ENCODE peak calls at places on chromosomes 2 and 18, in nine cellular contexts. One of them, this sample, is unnamed.

GRCh38 chr2:54422072-54422581 is 34.0 kb upstream of the SPTBN1 start:
- DNase-seq in body of pancreas: no peak
- DNase-seq in fibroblast of the aortic adventitia: no peak
- DNase-seq in foreskin fibroblast: no peak
- DNase-seq in neural crest cell: no peak
- DNase-seq in upper lobe of right lung: no peak
- DNase-seq in B cell: no peak
- DNase-seq in keratinocyte: no peak
- DNase-seq in AG10803: no peak
- DNase-seq in this sample: no peak

GRCh38 chr2:71831208-71831577 is 316.5 kb downstream of the CYP26B1 start:
- DNase-seq in upper lobe of right lung: no peak
- DNase-seq in fibroblast of the aortic adventitia: peak; percentile 90
- DNase-seq in B cell: no peak
- DNase-seq in keratinocyte: no peak
- DNase-seq in body of pancreas: peak; percentile 41
- DNase-seq in neural crest cell: no peak
- DNase-seq in AG10803: peak; percentile 95
- DNase-seq in foreskin fibroblast: peak; percentile 81
- DNase-seq in this sample: no peak

GRCh38 chr2:20231632-20232031 is 6.7 kb upstream of the SDC1 start:
- DNase-seq in fibroblast of the aortic adventitia: peak; percentile 47
- DNase-seq in foreskin fibroblast: no peak
- DNase-seq in AG10803: peak; percentile 8
- DNase-seq in neural crest cell: no peak
- DNase-seq in upper lobe of right lung: peak; percentile 77
- DNase-seq in B cell: peak; percentile 29
- DNase-seq in keratinocyte: peak; percentile 100
- DNase-seq in body of pancreas: peak; percentile 56
- DNase-seq in this sample: no peak

GRCh38 chr2:58973831-58974281 is 732.7 kb upstream of the FANCL start:
- DNase-seq in fibroblast of the aortic adventitia: no peak
- DNase-seq in B cell: no peak
- DNase-seq in keratinocyte: no peak
- DNase-seq in AG10803: no peak
- DNase-seq in body of pancreas: no peak
- DNase-seq in upper lobe of right lung: no peak
- DNase-seq in foreskin fibroblast: no peak
- DNase-seq in neural crest cell: no peak
- DNase-seq in this sample: no peak

GRCh38 chr2:20185176-20186022 is 39.5 kb downstream of the SDC1 start:
- DNase-seq in fibroblast of the aortic adventitia: no peak
- DNase-seq in keratinocyte: no peak
- DNase-seq in AG10803: no peak
- DNase-seq in neural crest cell: no peak
- DNase-seq in B cell: no peak
- DNase-seq in body of pancreas: no peak
- DNase-seq in foreskin fibroblast: no peak
- DNase-seq in upper lobe of right lung: peak; percentile 80
- DNase-seq in this sample: no peak

GRCh38 chr18:62881509-62882016 is 166.2 kb downstream of the PHLPP1 start:
- DNase-seq in B cell: no peak
- DNase-seq in AG10803: peak; percentile 95
- DNase-seq in fibroblast of the aortic adventitia: peak; percentile 97
- DNase-seq in neural crest cell: no peak
- DNase-seq in keratinocyte: no peak
- DNase-seq in upper lobe of right lung: no peak
- DNase-seq in body of pancreas: no peak
- DNase-seq in foreskin fibroblast: peak; percentile 95
- DNase-seq in this sample: no peak

GRCh38 chr2:45008296-45009129 is 739 bp downstream of the SIX2 start:
- DNase-seq in fibroblast of the aortic adventitia: no peak
- DNase-seq in neural crest cell: no peak
- DNase-seq in B cell: no peak
- DNase-seq in foreskin fibroblast: no peak
- DNase-seq in upper lobe of right lung: peak; percentile 73
- DNase-seq in keratinocyte: no peak
- DNase-seq in AG10803: peak; percentile 16
- DNase-seq in body of pancreas: peak; percentile 55
- DNase-seq in this sample: peak; percentile 29

GRCh38 chr2:80053522-80054338 is 250.8 kb downstream of the LRRTM1 start:
- DNase-seq in foreskin fibroblast: no peak
- DNase-seq in B cell: no peak
- DNase-seq in upper lobe of right lung: no peak
- DNase-seq in fibroblast of the aortic adventitia: no peak
- DNase-seq in body of pancreas: no peak
- DNase-seq in AG10803: no peak
- DNase-seq in neural crest cell: no peak
- DNase-seq in keratinocyte: no peak
- DNase-seq in this sample: no peak

GRCh38 chr2:9552491-9553178 is 3.0 kb downstream of the ADAM17 start:
- DNase-seq in fibroblast of the aortic adventitia: peak; percentile 91
- DNase-seq in body of pancreas: no peak
- DNase-seq in foreskin fibroblast: peak; percentile 49
- DNase-seq in AG10803: peak; percentile 85
- DNase-seq in upper lobe of right lung: no peak
- DNase-seq in B cell: no peak
- DNase-seq in keratinocyte: peak; percentile 40
- DNase-seq in neural crest cell: no peak
- DNase-seq in this sample: no peak

GRCh38 chr2:188974184-188974583 is at the start of gene COL3A1:
- DNase-seq in B cell: no peak
- DNase-seq in upper lobe of right lung: no peak
- DNase-seq in body of pancreas: no peak
- DNase-seq in foreskin fibroblast: peak; percentile 65
- DNase-seq in neural crest cell: no peak
- DNase-seq in AG10803: peak; percentile 81
- DNase-seq in fibroblast of the aortic adventitia: peak; percentile 96
- DNase-seq in keratinocyte: no peak
- DNase-seq in this sample: no peak

GRCh38 chr2:109352898-109353689 is 224.1 kb downstream of the SH3RF3 start:
- DNase-seq in foreskin fibroblast: no peak
- DNase-seq in keratinocyte: no peak
- DNase-seq in upper lobe of right lung: peak; percentile 54
- DNase-seq in neural crest cell: no peak
- DNase-seq in fibroblast of the aortic adventitia: no peak
- DNase-seq in body of pancreas: no peak
- DNase-seq in B cell: peak; percentile 25
- DNase-seq in AG10803: no peak
- DNase-seq in this sample: no peak

GRCh38 chr18:11393486-11393885 is 215.9 kb upstream of the SLC35G4 start:
- DNase-seq in foreskin fibroblast: no peak
- DNase-seq in body of pancreas: no peak
- DNase-seq in fibroblast of the aortic adventitia: peak; percentile 50
- DNase-seq in AG10803: no peak
- DNase-seq in neural crest cell: no peak
- DNase-seq in keratinocyte: no peak
- DNase-seq in B cell: no peak
- DNase-seq in upper lobe of right lung: no peak
- DNase-seq in this sample: no peak

GRCh38 chr18:48946329-48946835 is 4.4 kb downstream of the SMAD7 start:
- DNase-seq in B cell: no peak
- DNase-seq in body of pancreas: peak; percentile 52
- DNase-seq in keratinocyte: no peak
- DNase-seq in fibroblast of the aortic adventitia: peak; percentile 71
- DNase-seq in neural crest cell: no peak
- DNase-seq in upper lobe of right lung: peak; percentile 69
- DNase-seq in AG10803: peak; percentile 87
- DNase-seq in foreskin fibroblast: no peak
- DNase-seq in this sample: no peak

GRCh38 chr2:2577366-2577765 is 246.3 kb upstream of the MYT1L start:
- DNase-seq in neural crest cell: no peak
- DNase-seq in AG10803: no peak
- DNase-seq in B cell: no peak
- DNase-seq in upper lobe of right lung: no peak
- DNase-seq in body of pancreas: peak; percentile 34
- DNase-seq in keratinocyte: no peak
- DNase-seq in fibroblast of the aortic adventitia: no peak
- DNase-seq in foreskin fibroblast: no peak
- DNase-seq in this sample: no peak

GRCh38 chr18:902179-902718 is 2.4 kb upstream of the ADCYAP1 start:
- DNase-seq in neural crest cell: no peak
- DNase-seq in keratinocyte: no peak
- DNase-seq in foreskin fibroblast: no peak
- DNase-seq in fibroblast of the aortic adventitia: peak; percentile 69
- DNase-seq in AG10803: peak; percentile 9
- DNase-seq in B cell: no peak
- DNase-seq in body of pancreas: no peak
- DNase-seq in upper lobe of right lung: no peak
- DNase-seq in this sample: no peak
- TF ChIP-seq CTCF in neural crest cell: no peak
- TF ChIP-seq CTCF in keratinocyte: no peak
- TF ChIP-seq CTCF in foreskin fibroblast: peak; percentile 7
- TF ChIP-seq CTCF in fibroblast of the aortic adventitia: peak; percentile 56
- TF ChIP-seq CTCF in AG10803: peak; percentile 43
- TF ChIP-seq CTCF in B cell: no peak
- TF ChIP-seq CTCF in body of pancreas: no peak
- TF ChIP-seq CTCF in upper lobe of right lung: no peak
- TF ChIP-seq CTCF in this sample: no peak

DNA sequence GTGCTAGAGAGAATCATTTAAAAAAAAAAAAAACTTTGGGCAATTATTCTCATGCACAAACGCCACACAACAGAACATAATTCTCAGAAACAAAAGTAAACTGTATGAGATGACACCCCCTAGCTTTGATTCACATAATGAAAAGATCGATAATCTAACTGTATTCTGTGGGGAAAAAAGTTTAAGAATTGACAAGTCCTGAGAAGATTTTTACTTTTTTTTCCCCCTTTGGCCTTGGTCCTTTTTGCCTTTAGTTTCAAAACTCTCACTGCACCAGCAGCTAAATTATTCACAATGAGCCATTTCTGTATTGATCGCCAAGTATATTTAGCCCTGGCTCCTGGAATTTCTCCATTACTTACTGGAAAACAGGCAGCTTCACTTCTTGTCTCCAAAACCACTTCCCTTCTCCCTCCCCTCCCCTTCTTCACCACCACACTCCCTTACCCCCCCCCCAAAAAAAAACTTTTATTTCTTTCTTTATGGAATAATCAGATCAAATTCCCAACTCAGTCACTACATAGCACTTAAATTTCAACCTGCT is 2.0 kb downstream of the IKZF2 start:
- DNase-seq in neural crest cell: no peak
- DNase-seq in fibroblast of the aortic adventitia: peak; percentile 40
- DNase-seq in foreskin fibroblast: no peak
- DNase-seq in AG10803: peak; percentile 52
- DNase-seq in B cell: no peak
- DNase-seq in body of pancreas: no peak
- DNase-seq in keratinocyte: no peak
- DNase-seq in upper lobe of right lung: no peak
- DNase-seq in this sample: no peak
- TF ChIP-seq CTCF in neural crest cell: peak; percentile 21
- TF ChIP-seq CTCF in fibroblast of the aortic adventitia: no peak
- TF ChIP-seq CTCF in foreskin fibroblast: no peak
- TF ChIP-seq CTCF in AG10803: peak; percentile 27
- TF ChIP-seq CTCF in B cell: no peak
- TF ChIP-seq CTCF in body of pancreas: peak; percentile 16
- TF ChIP-seq CTCF in keratinocyte: no peak
- TF ChIP-seq CTCF in upper lobe of right lung: no peak
- TF ChIP-seq CTCF in this sample: no peak

DNA sequence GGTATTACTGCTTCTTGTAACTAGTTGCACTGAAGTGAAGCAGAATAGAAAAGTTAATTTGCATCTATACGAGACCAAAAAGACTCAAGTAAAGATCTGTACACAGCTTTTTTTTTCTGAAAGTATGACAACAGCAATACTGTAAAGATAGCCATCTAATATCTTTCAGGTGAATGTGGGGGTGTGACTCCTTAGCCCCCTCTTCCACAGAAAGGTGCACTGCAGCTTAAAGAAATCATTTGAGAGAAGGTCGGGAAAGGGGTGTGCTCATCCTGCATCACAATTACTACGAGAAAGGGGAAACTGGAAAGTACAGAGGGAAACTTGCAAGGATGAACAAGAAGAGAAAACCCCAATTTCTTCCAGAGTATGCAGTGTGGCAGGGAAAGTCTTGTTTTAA is 255.6 kb downstream of the CCDC178 start:
- DNase-seq in AG10803: no peak
- DNase-seq in upper lobe of right lung: no peak
- DNase-seq in foreskin fibroblast: no peak
- DNase-seq in fibroblast of the aortic adventitia: no peak
- DNase-seq in keratinocyte: no peak
- DNase-seq in B cell: no peak
- DNase-seq in body of pancreas: no peak
- DNase-seq in neural crest cell: no peak
- DNase-seq in this sample: no peak
- TF ChIP-seq CTCF in AG10803: no peak
- TF ChIP-seq CTCF in upper lobe of right lung: no peak
- TF ChIP-seq CTCF in foreskin fibroblast: no peak
- TF ChIP-seq CTCF in fibroblast of the aortic adventitia: no peak
- TF ChIP-seq CTCF in keratinocyte: no peak
- TF ChIP-seq CTCF in B cell: no peak
- TF ChIP-seq CTCF in body of pancreas: no peak
- TF ChIP-seq CTCF in neural crest cell: peak; percentile 26
- TF ChIP-seq CTCF in this sample: peak; percentile 42

DNA sequence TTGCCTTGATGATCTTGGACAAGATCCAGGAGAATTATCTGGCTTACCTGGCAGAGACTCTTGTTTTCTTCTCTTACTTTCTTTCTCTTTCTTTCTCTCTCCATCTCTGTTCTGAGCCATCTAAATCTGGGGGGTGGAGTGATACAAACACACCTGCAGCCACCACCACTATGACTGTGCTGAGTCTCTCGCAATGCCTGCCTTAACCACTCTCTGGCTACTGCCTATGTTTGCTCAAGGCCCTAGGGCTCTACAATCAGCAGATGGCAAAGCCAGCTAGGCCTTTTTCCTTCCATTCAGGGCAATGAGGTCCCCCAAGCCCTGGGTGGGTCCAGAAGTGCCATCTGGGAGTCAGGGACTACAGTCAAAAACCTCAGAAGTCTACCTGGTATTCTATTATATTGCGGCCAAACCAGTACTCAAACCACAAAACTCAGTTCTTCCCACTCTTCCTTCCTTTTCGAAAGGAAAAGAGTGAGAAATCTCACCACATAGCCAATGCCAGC is 978.9 kb upstream of the NXPH2 start:
- DNase-seq in neural crest cell: no peak
- DNase-seq in foreskin fibroblast: no peak
- DNase-seq in upper lobe of right lung: no peak
- DNase-seq in B cell: no peak
- DNase-seq in fibroblast of the aortic adventitia: no peak
- DNase-seq in keratinocyte: no peak
- DNase-seq in body of pancreas: no peak
- DNase-seq in AG10803: no peak
- DNase-seq in this sample: no peak
- TF ChIP-seq CTCF in neural crest cell: no peak
- TF ChIP-seq CTCF in foreskin fibroblast: no peak
- TF ChIP-seq CTCF in upper lobe of right lung: no peak
- TF ChIP-seq CTCF in B cell: no peak
- TF ChIP-seq CTCF in fibroblast of the aortic adventitia: no peak
- TF ChIP-seq CTCF in keratinocyte: no peak
- TF ChIP-seq CTCF in body of pancreas: no peak
- TF ChIP-seq CTCF in AG10803: no peak
- TF ChIP-seq CTCF in this sample: no peak

GRCh38 chr2:57549642-57550102 is 496.9 kb upstream of the VRK2 start:
- DNase-seq in AG10803: no peak
- DNase-seq in B cell: no peak
- DNase-seq in body of pancreas: no peak
- DNase-seq in upper lobe of right lung: no peak
- DNase-seq in keratinocyte: no peak
- DNase-seq in fibroblast of the aortic adventitia: no peak
- DNase-seq in neural crest cell: no peak
- DNase-seq in foreskin fibroblast: no peak
- DNase-seq in this sample: no peak
- TF ChIP-seq CTCF in AG10803: peak; percentile 32
- TF ChIP-seq CTCF in B cell: no peak
- TF ChIP-seq CTCF in body of pancreas: no peak
- TF ChIP-seq CTCF in upper lobe of right lung: peak; percentile 16
- TF ChIP-seq CTCF in keratinocyte: peak; percentile 36
- TF ChIP-seq CTCF in fibroblast of the aortic adventitia: no peak
- TF ChIP-seq CTCF in neural crest cell: peak; percentile 61
- TF ChIP-seq CTCF in foreskin fibroblast: peak; percentile 17
- TF ChIP-seq CTCF in this sample: no peak

This sample was measured in endothelial cell.